ENCODE peak calls at places on chromosome 5, in seven cellular contexts. I, K, C, W, E, Q and L are unnamed samples.

GRCh38 chr5:103402861-103403260 is 144.3 kb downstream of the MACIR start:
- DNase-seq in C (no peak), K (no peak), E (no peak), W (no peak), I (no peak), Q (no peak), L (peak; percentile 64)

GRCh38 chr5:89313044-89313443 is 430.1 kb upstream of the MEF2C start:
- DNase-seq in K (no peak), C (no peak), W (no peak), E (no peak), Q (no peak), I (peak; percentile 93), L (no peak)

GRCh38 chr5:81717221-81717620 is 33.7 kb downstream of the SSBP2 start:
- DNase-seq in I (peak; percentile 49), Q (no peak), W (no peak), K (no peak), C (no peak), E (no peak), L (no peak)

GRCh38 chr5:10157085-10157669 is 92.5 kb downstream of the ATPSCKMT start:
- DNase-seq in W (peak; percentile 80), Q (no peak), I (no peak), C (no peak), E (no peak), K (no peak), L (no peak)

GRCh38 chr5:81808106-81808505 is 57.2 kb upstream of the SSBP2 start:
- DNase-seq in W (no peak), E (no peak), K (no peak), I (no peak), Q (no peak), C (no peak), L (no peak)

GRCh38 chr5:143893638-143894037 is 81.7 kb downstream of the HMHB1 start:
- DNase-seq in K (no peak), Q (no peak), W (no peak), E (no peak), I (no peak), C (no peak), L (no peak)

GRCh38 chr5:167812871-167813270 is 478.6 kb upstream of the WWC1 start:
- DNase-seq in C (no peak), E (no peak), K (no peak), W (no peak), I (no peak), Q (no peak), L (no peak)

GRCh38 chr5:10622810-10623209 is 58.9 kb downstream of the ANKRD33B start:
- DNase-seq in E (no peak), K (no peak), C (no peak), W (no peak), Q (no peak), I (no peak), L (no peak)

GRCh38 chr5:136064510-136064909 is 35.7 kb downstream of the TGFBI start:
- DNase-seq in Q (no peak), K (no peak), I (peak; percentile 51), W (no peak), C (no peak), E (no peak), L (no peak)

GRCh38 chr5:150650713-150651000 is 10.2 kb downstream of the SYNPO start:
- DNase-seq in W (no peak), I (no peak), K (no peak), E (no peak), Q (no peak), C (no peak), L (no peak)

GRCh38 chr5:11075010-11075860 is 314.2 kb upstream of the DAP start:
- DNase-seq in K (peak; percentile 27), Q (no peak), W (peak; percentile 56), E (no peak), C (no peak), I (no peak), L (peak; percentile 6)

GRCh38 chr5:142544946-142545652 is 140.8 kb downstream of the FGF1 start:
- DNase-seq in W (no peak), E (no peak), Q (no peak), K (no peak), C (no peak), I (peak; percentile 62), L (no peak)

GRCh38 chr5:76954383-76954763 is 1.5 kb downstream of the CRHBP start:
- DNase-seq in I (no peak), Q (no peak), C (no peak), E (no peak), K (no peak), W (peak; percentile 46), L (no peak)

GRCh38 chr5:56310711-56311204 is 77.6 kb upstream of the ANKRD55 start:
- DNase-seq in W (no peak), K (no peak), E (no peak), I (peak; percentile 64), Q (no peak), C (no peak), L (peak; percentile 12)

GRCh38 chr5:57495688-57496087 is 13.1 kb upstream of the ACTBL2 start:
- DNase-seq in C (no peak), Q (no peak), E (no peak), K (no peak), I (no peak), W (peak; percentile 11), L (peak; percentile 38)

GRCh38 chr5:31531543-31531887 is 378 bp downstream of the DROSHA start:
- DNase-seq in I (peak; percentile 10), W (no peak), K (no peak), E (no peak), Q (no peak), C (no peak), L (peak; percentile 33)

GRCh38 chr5:155850411-155850810 is 476.6 kb upstream of the SGCD start:
- DNase-seq in W (no peak), I (no peak), E (no peak), Q (no peak), K (no peak), C (no peak), L (no peak)

GRCh38 chr5:109788596-109788995 is 98.9 kb downstream of the MAN2A1 start:
- DNase-seq in Q (no peak), K (no peak), E (no peak), I (no peak), W (no peak), C (no peak), L (no peak)

GRCh38 chr5:79255786-79256557 is 20.0 kb downstream of the JMY start:
- DNase-seq in Q (no peak), E (peak; percentile 15), W (peak; percentile 85), C (no peak), K (peak; percentile 21), I (peak; percentile 25), L (peak; percentile 66)

GRCh38 chr5:147643142-147643541 is 133.3 kb upstream of the DPYSL3 start:
- DNase-seq in C (no peak), K (no peak), Q (no peak), I (peak; percentile 8), W (no peak), E (no peak), L (no peak)

GRCh38 chr5:120396186-120396585 is 67.9 kb upstream of the PRR16 start:
- DNase-seq in E (no peak), Q (no peak), C (no peak), K (no peak), W (no peak), I (peak; percentile 48), L (peak; percentile 64)

GRCh38 chr5:180718810-180719453 is 20.9 kb downstream of the OR2Y1 start:
- DNase-seq in C (peak; percentile 4), I (peak; percentile 20), Q (no peak), W (peak; percentile 69), E (no peak), K (peak; percentile 24), L (peak; percentile 46)

GRCh38 chr5:55226027-55226933 is 835 bp downstream of the MCIDAS start:
- DNase-seq in I (peak; percentile 37), W (peak; percentile 91), Q (no peak), K (peak; percentile 73), C (no peak), E (no peak), L (peak; percentile 89)

GRCh38 chr5:66744040-66744439 is 147.8 kb downstream of the MAST4 start:
- DNase-seq in I (peak; percentile 79), C (no peak), W (no peak), Q (no peak), E (peak; percentile 9), K (no peak), L (peak; percentile 40)

GRCh38 chr5:35129276-35129675 is 81.5 kb upstream of the AGXT2 start:
- DNase-seq in C (no peak), E (no peak), Q (no peak), I (peak; percentile 97), K (no peak), W (no peak), L (no peak)

GRCh38 chr5:73333944-73334703 is 114.5 kb downstream of the FOXD1 start:
- DNase-seq in K (no peak), E (no peak), I (no peak), Q (no peak), C (no peak), W (no peak), L (no peak)

GRCh38 chr5:73337586-73337985 is 111.0 kb downstream of the FOXD1 start:
- DNase-seq in E (no peak), K (no peak), Q (no peak), W (no peak), C (no peak), I (no peak), L (no peak)

GRCh38 chr5:73338201-73339126 is 110.1 kb downstream of the FOXD1 start:
- DNase-seq in K (no peak), W (peak; percentile 12), I (peak; percentile 94), C (peak; percentile 50), E (no peak), Q (no peak), L (no peak)

GRCh38 chr5:73339165-73339564 is 109.4 kb downstream of the FOXD1 start:
- DNase-seq in C (no peak), Q (no peak), E (no peak), W (no peak), K (no peak), I (no peak), L (no peak)

GRCh38 chr5:73336366-73336765 is 112.2 kb downstream of the FOXD1 start:
- DNase-seq in K (no peak), E (no peak), W (no peak), I (peak; percentile 80), C (no peak), Q (no peak), L (no peak)
- H3K27me3 ChIP-seq in K (no peaks in the 10 kb centered on the region), E (peaks cover 67% of the 10 kb centered on the region), W (no peaks in the 10 kb centered on the region), I (peaks cover 3% of the 10 kb centered on the region), C (peaks cover 3% of the 10 kb centered on the region), Q (no peaks in the 10 kb centered on the region), L (peaks cover 25% of the 10 kb centered on the region)

GRCh38 chr5:2168601-2169416 is 286.1 kb upstream of the IRX4 start:
- DNase-seq in Q (no peak), I (no peak), W (no peak), C (no peak), E (no peak), K (no peak), L (no peak)
- H3K27ac ChIP-seq in Q (no peak overlapping the region), I (no peak overlapping the region), W (no peak overlapping the region), C (no peak overlapping the region), E (no peak overlapping the region), K (no peak overlapping the region), L (no peak overlapping the region)

GRCh38 chr5:179166171-179166885 is 106.2 kb downstream of the ZNF354C start:
- DNase-seq in K (no peak), I (no peak), W (peak; percentile 23), C (no peak), E (no peak), Q (no peak), L (no peak)
- H3K27me3 ChIP-seq in K (no peaks in the 10 kb centered on the region), I (no peaks in the 10 kb centered on the region), W (no peaks in the 10 kb centered on the region), C (no peaks in the 10 kb centered on the region), E (no peaks in the 10 kb centered on the region), Q (no peaks in the 10 kb centered on the region), L (no peaks in the 10 kb centered on the region)

GRCh38 chr5:14164764-14165163 is 21.6 kb downstream of the TRIO start:
- DNase-seq in I (no peak), K (no peak), C (no peak), Q (no peak), W (no peak), E (no peak), L (no peak)
- H3K27ac ChIP-seq in I (no peak overlapping the region), K (no peak overlapping the region), C (peak overlapping the region; percentile 80), Q (no peak overlapping the region), W (no peak overlapping the region), E (no peak overlapping the region), L (no peak overlapping the region)

GRCh38 chr5:132820162-132820754 is 7.2 kb downstream of the SOWAHA start:
- DNase-seq in W (peak; percentile 97), E (peak; percentile 91), K (peak; percentile 90), C (peak; percentile 85), I (peak; percentile 85), Q (peak; percentile 35), L (peak; percentile 91)
- H3K27me3 ChIP-seq in W (peaks cover 70% of the 10 kb centered on the region), E (peaks cover 9% of the 10 kb centered on the region), K (peaks cover 7% of the 10 kb centered on the region), C (no peaks in the 10 kb centered on the region), I (no peaks in the 10 kb centered on the region), Q (no peaks in the 10 kb centered on the region), L (no peaks in the 10 kb centered on the region)